ENCODE peak calls at places on chromosomes 16 and 17, in six cellular contexts. H is sigmoid colon, L is stomach, V is transverse colon, W is GM23338, O is suprapubic skin. D is an unnamed sample.

GRCh38 chr17:35930211-35931065 is at the start of gene RDM1:
- DNase-seq in O (no peak), V (peak; percentile 74), H (no peak), W (peak; percentile 96), L (peak; percentile 56), D (peak; percentile 87)

GRCh38 chr16:27232061-27232841 is 28.9 kb downstream of the KDM8 start:
- DNase-seq in H (peak; percentile 59), W (no peak), V (peak; percentile 68), L (no peak), O (no peak), D (peak; percentile 87)

GRCh38 chr17:21549107-21549687 is 143.1 kb upstream of the KCNJ18 start:
- DNase-seq in O (no peak), W (no peak), V (no peak), L (no peak), H (no peak), D (no peak)

GRCh38 chr16:53094013-53094630 is 39.3 kb downstream of the CHD9 start:
- DNase-seq in H (peak; percentile 82), V (peak; percentile 90), O (peak; percentile 88), L (peak; percentile 82), W (no peak), D (peak; percentile 90)

GRCh38 chr17:59972778-59973177 is 8.2 kb upstream of the RNFT1 start:
- DNase-seq in O (no peak), W (no peak), H (no peak), V (no peak), L (no peak), D (no peak)

GRCh38 chr17:81387235-81388060 is 7.8 kb upstream of the BAHCC1 start:
- DNase-seq in H (peak; percentile 84), W (peak; percentile 60), L (peak; percentile 53), V (peak; percentile 76), O (no peak), D (no peak)

GRCh38 chr17:13484020-13484419 is 117.7 kb downstream of the HS3ST3A1 start:
- DNase-seq in W (no peak), H (no peak), V (no peak), O (no peak), L (no peak), D (no peak)

GRCh38 chr17:63442549-63443035 is 3.5 kb downstream of the CYB561 start:
- DNase-seq in W (no peak), H (no peak), O (no peak), V (no peak), L (no peak), D (no peak)

GRCh38 chr16:81495321-81496234 is 51.0 kb downstream of the CMIP start:
- DNase-seq in H (no peak), W (no peak), L (peak; percentile 48), O (peak; percentile 78), V (peak; percentile 35), D (peak; percentile 90)

GRCh38 chr16:72961115-72961832 is 86.7 kb downstream of the ZFHX3 start:
- DNase-seq in H (peak; percentile 57), W (no peak), O (no peak), L (no peak), V (no peak), D (no peak)

GRCh38 chr16:305916-306315 is 23.0 kb downstream of the PDIA2 start:
- DNase-seq in H (no peak), L (no peak), W (no peak), O (no peak), V (no peak), D (no peak)

GRCh38 chr17:37607637-37608368 is 1.4 kb downstream of the SYNRG start:
- DNase-seq in H (no peak), V (peak; percentile 32), O (no peak), L (no peak), W (no peak), D (peak; percentile 84)

GRCh38 chr17:46822388-46822921 is 4.0 kb upstream of the WNT3 start:
- DNase-seq in V (peak; percentile 14), H (no peak), W (peak; percentile 79), O (no peak), L (no peak), D (peak; percentile 87)

GRCh38 chr16:86016201-86016965 is 117.4 kb downstream of the IRF8 start:
- DNase-seq in L (no peak), H (peak; percentile 72), V (peak; percentile 39), W (peak; percentile 78), O (peak; percentile 24), D (no peak)

GRCh38 chr16:88376835-88377726 is 5.7 kb upstream of the ZNF469 start:
- DNase-seq in O (no peak), W (no peak), L (no peak), V (no peak), H (peak; percentile 62), D (peak; percentile 56)

GRCh38 chr16:49350265-49351103 is 23.1 kb upstream of the C16orf78 start:
- DNase-seq in L (peak; percentile 65), V (peak; percentile 71), W (peak; percentile 82), O (no peak), H (no peak), D (no peak)

GRCh38 chr17:43979011-43979410 is 25.3 kb upstream of the PYY start:
- DNase-seq in W (no peak), V (no peak), O (no peak), H (no peak), L (no peak), D (no peak)

GRCh38 chr17:10099051-10099571 is 99.3 kb downstream of the GAS7 start:
- DNase-seq in V (no peak), O (peak; percentile 79), L (no peak), H (no peak), W (no peak), D (no peak)

GRCh38 chr17:17303847-17304490 is 796 bp downstream of the NT5M start:
- DNase-seq in O (no peak), L (no peak), H (no peak), V (no peak), W (no peak), D (no peak)

GRCh38 chr16:606656-607307 is 16.9 kb downstream of the RAB40C start:
- DNase-seq in L (no peak), V (no peak), O (no peak), H (no peak), W (no peak), D (no peak)

GRCh38 chr17:81043725-81044427 is 8.9 kb downstream of the BAIAP2 start:
- DNase-seq in V (no peak), W (peak; percentile 53), H (no peak), O (no peak), L (peak; percentile 76), D (peak; percentile 66)

GRCh38 chr17:66841328-66841727 is 6.4 kb downstream of the CACNG5 start:
- DNase-seq in V (no peak), W (peak; percentile 33), H (no peak), O (no peak), L (no peak), D (no peak)

GRCh38 chr16:55297062-55297909 is 26.7 kb upstream of the IRX6 start:
- DNase-seq in O (no peak), H (no peak), V (no peak), W (peak; percentile 27), L (no peak), D (no peak)

GRCh38 chr17:38727661-38728220 is 2.4 kb upstream of the CISD3 start:
- DNase-seq in V (no peak), H (no peak), L (no peak), O (no peak), W (no peak), D (no peak)

GRCh38 chr17:38724337-38724988 is 5.7 kb upstream of the CISD3 start:
- DNase-seq in O (no peak), W (no peak), L (peak; percentile 77), V (peak; percentile 72), H (peak; percentile 91), D (peak; percentile 85)

GRCh38 chr17:38721802-38722201 is 8.3 kb upstream of the CISD3 start:
- DNase-seq in O (no peak), L (no peak), V (no peak), H (no peak), W (no peak), D (no peak)

GRCh38 chr17:38728290-38728831 is 1.8 kb upstream of the CISD3 start:
- DNase-seq in V (peak; percentile 52), O (no peak), H (no peak), L (no peak), W (no peak), D (peak; percentile 91)

DNA sequence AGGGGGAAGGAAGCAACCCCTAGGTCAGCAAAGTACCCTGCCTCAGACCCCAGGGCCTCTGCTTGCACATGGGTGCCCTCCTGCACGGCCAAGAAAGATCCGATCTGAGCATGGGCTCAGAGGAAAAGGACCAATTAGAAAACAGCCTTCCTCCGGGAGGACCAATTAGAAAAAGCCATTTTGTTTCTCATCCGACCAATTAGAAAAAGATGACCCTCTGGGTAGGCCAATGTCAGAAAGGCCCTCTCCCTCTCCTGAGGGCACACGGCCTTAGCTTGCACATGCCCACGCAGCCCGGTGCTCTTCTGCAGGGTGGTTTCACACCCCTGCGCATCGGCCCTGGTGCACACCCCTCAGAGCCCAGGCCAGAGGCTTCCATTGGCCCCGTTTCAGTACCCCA is 5.1 kb upstream of the CISD3 start:
- DNase-seq in W (no peak), V (no peak), O (no peak), L (no peak), H (no peak), D (no peak)
- TF ChIP-seq POLR2AphosphoS5 in W (no peak), V (no peak), O (no peak), L (no peak), H (no peak), D (peak; percentile 4)

DNA sequence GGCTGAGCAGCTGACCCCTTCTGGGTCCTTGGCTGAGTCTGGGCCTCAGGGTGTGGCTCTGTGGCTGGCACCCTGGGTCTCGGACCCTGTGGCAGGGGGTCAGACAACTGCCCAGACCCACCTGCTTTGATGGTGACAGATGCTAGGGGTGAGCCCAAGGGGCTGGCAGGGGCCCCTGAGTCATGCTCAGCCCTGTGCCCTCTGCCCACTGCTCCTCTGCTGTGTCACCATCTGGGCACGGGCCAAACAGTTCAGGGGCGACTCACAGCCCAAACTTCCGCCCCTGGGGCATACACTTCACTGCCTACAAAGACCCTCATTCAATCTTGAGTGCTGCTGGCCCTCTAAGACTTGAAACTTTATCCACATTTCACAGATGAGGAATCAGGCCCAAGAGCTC is 5.7 kb downstream of the ADGRG1 start:
- DNase-seq in H (no peak), V (no peak), O (no peak), W (no peak), L (no peak), D (no peak)
- H3K4me1 ChIP-seq in H (peaks cover 8% of the 10 kb centered on the region), V (peaks cover 38% of the 10 kb centered on the region), O (peaks cover 89% of the 10 kb centered on the region), W (no peaks in the 10 kb centered on the region), L (peaks cover 100% of the 10 kb centered on the region), D (no peaks in the 10 kb centered on the region)

DNA sequence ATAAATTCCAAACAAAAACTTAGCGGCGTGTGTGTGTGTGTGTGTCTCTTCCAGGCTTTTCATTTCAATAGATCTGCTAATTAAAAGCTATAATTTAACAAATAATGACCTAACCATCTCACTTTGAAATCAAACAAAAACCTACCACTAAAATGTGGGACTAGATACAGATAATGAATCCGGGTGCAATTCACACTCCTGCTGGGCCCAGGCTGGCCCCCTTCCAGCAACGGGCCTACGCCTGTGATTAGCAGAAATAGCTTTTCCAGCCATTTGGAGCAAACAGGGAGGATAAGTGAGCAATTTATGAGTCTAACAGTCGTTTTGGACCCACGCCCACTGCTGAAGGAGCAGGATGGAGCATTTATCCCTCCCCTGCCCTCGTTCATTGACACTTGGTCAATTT is 18.0 kb upstream of the BHLHA9 start:
- DNase-seq in H (no peak), V (no peak), L (no peak), W (no peak), O (no peak), D (no peak)
- TF ChIP-seq POLR2AphosphoS5 in H (no peak), V (no peak), L (no peak), W (no peak), O (no peak), D (no peak)

GRCh38 chr17:77318491-77319210 is 177.9 kb downstream of the SEC14L1 start:
- DNase-seq in V (peak; percentile 54), W (no peak), O (peak; percentile 76), H (peak; percentile 79), L (peak; percentile 44), D (peak; percentile 81)
- H3K4me1 ChIP-seq in V (peaks cover 66% of the 10 kb centered on the region), W (peaks cover 9% of the 10 kb centered on the region), O (peaks cover 74% of the 10 kb centered on the region), H (peaks cover 77% of the 10 kb centered on the region), L (peaks cover 84% of the 10 kb centered on the region), D (peaks cover 45% of the 10 kb centered on the region)

D was measured in spleen.